ENCODE peak calls at places on chromosomes 3 and 15, in nine cellular contexts. One of them, this sample, is unnamed.

GRCh38 chr3:195885036-195885871 is 23.1 kb downstream of the TNK2 start:
- DNase-seq in Panc1: no peak
- DNase-seq in left ventricle myocardium inferior: peak; percentile 49
- DNase-seq in SJSA1: no peak
- DNase-seq in psoas muscle: peak; percentile 73
- DNase-seq in A549: no peak
- DNase-seq in cardiac muscle cell: no peak
- DNase-seq in mesenchymal stem cell: no peak
- DNase-seq in upper lobe of right lung: no peak
- DNase-seq in this sample: peak; percentile 69

GRCh38 chr15:31489801-31490646 is 163.4 kb downstream of the KLF13 start:
- DNase-seq in Panc1: no peak
- DNase-seq in left ventricle myocardium inferior: no peak
- DNase-seq in SJSA1: no peak
- DNase-seq in psoas muscle: no peak
- DNase-seq in A549: peak; percentile 87
- DNase-seq in cardiac muscle cell: peak; percentile 77
- DNase-seq in mesenchymal stem cell: peak; percentile 64
- DNase-seq in upper lobe of right lung: peak; percentile 67
- DNase-seq in this sample: peak; percentile 74

GRCh38 chr3:167861649-167862048 is 126.1 kb downstream of the SERPINI1 start:
- DNase-seq in Panc1: no peak
- DNase-seq in left ventricle myocardium inferior: no peak
- DNase-seq in SJSA1: no peak
- DNase-seq in psoas muscle: no peak
- DNase-seq in A549: no peak
- DNase-seq in cardiac muscle cell: no peak
- DNase-seq in mesenchymal stem cell: peak; percentile 24
- DNase-seq in upper lobe of right lung: no peak
- DNase-seq in this sample: no peak

GRCh38 chr3:31404871-31405270 is 127.9 kb upstream of the STT3B start:
- DNase-seq in Panc1: no peak
- DNase-seq in left ventricle myocardium inferior: no peak
- DNase-seq in SJSA1: no peak
- DNase-seq in psoas muscle: no peak
- DNase-seq in A549: no peak
- DNase-seq in cardiac muscle cell: no peak
- DNase-seq in mesenchymal stem cell: no peak
- DNase-seq in upper lobe of right lung: no peak
- DNase-seq in this sample: no peak

GRCh38 chr15:59835801-59836200 is 146.7 kb upstream of the BNIP2 start:
- DNase-seq in Panc1: no peak
- DNase-seq in left ventricle myocardium inferior: no peak
- DNase-seq in SJSA1: no peak
- DNase-seq in psoas muscle: no peak
- DNase-seq in A549: no peak
- DNase-seq in cardiac muscle cell: no peak
- DNase-seq in mesenchymal stem cell: no peak
- DNase-seq in upper lobe of right lung: no peak
- DNase-seq in this sample: no peak

GRCh38 chr15:75249726-75250125 is 8.4 kb upstream of the GOLGA6C start:
- DNase-seq in Panc1: no peak
- DNase-seq in left ventricle myocardium inferior: no peak
- DNase-seq in SJSA1: no peak
- DNase-seq in psoas muscle: no peak
- DNase-seq in A549: no peak
- DNase-seq in cardiac muscle cell: no peak
- DNase-seq in mesenchymal stem cell: no peak
- DNase-seq in upper lobe of right lung: no peak
- DNase-seq in this sample: no peak

GRCh38 chr3:29065211-29065785 is 215.6 kb upstream of the RBMS3 start:
- DNase-seq in Panc1: no peak
- DNase-seq in left ventricle myocardium inferior: peak; percentile 27
- DNase-seq in SJSA1: peak; percentile 94
- DNase-seq in psoas muscle: peak; percentile 60
- DNase-seq in A549: peak; percentile 40
- DNase-seq in cardiac muscle cell: peak; percentile 97
- DNase-seq in mesenchymal stem cell: peak; percentile 98
- DNase-seq in upper lobe of right lung: peak; percentile 86
- DNase-seq in this sample: peak; percentile 63

GRCh38 chr15:69668963-69669362 is 216.3 kb downstream of the RPLP1 start:
- DNase-seq in Panc1: no peak
- DNase-seq in left ventricle myocardium inferior: no peak
- DNase-seq in SJSA1: no peak
- DNase-seq in psoas muscle: no peak
- DNase-seq in A549: no peak
- DNase-seq in cardiac muscle cell: no peak
- DNase-seq in mesenchymal stem cell: no peak
- DNase-seq in upper lobe of right lung: no peak
- DNase-seq in this sample: no peak

GRCh38 chr15:50107591-50108408 is 11.2 kb downstream of the ATP8B4 start:
- DNase-seq in Panc1: no peak
- DNase-seq in left ventricle myocardium inferior: no peak
- DNase-seq in SJSA1: no peak
- DNase-seq in psoas muscle: no peak
- DNase-seq in A549: no peak
- DNase-seq in cardiac muscle cell: no peak
- DNase-seq in mesenchymal stem cell: no peak
- DNase-seq in upper lobe of right lung: no peak
- DNase-seq in this sample: peak; percentile 46

GRCh38 chr15:89978914-89979313 is 22.2 kb upstream of the ZNF710 start:
- DNase-seq in Panc1: no peak
- DNase-seq in left ventricle myocardium inferior: no peak
- DNase-seq in SJSA1: no peak
- DNase-seq in psoas muscle: no peak
- DNase-seq in A549: no peak
- DNase-seq in cardiac muscle cell: no peak
- DNase-seq in mesenchymal stem cell: no peak
- DNase-seq in upper lobe of right lung: no peak
- DNase-seq in this sample: no peak

GRCh38 chr3:186985713-186986364 is 55.5 kb downstream of the ST6GAL1 start:
- DNase-seq in Panc1: no peak
- DNase-seq in left ventricle myocardium inferior: no peak
- DNase-seq in SJSA1: no peak
- DNase-seq in psoas muscle: no peak
- DNase-seq in A549: no peak
- DNase-seq in cardiac muscle cell: no peak
- DNase-seq in mesenchymal stem cell: no peak
- DNase-seq in upper lobe of right lung: no peak
- DNase-seq in this sample: peak; percentile 74

GRCh38 chr3:108073712-108074431 is 17.0 kb downstream of the CD47 start:
- DNase-seq in Panc1: no peak
- DNase-seq in left ventricle myocardium inferior: no peak
- DNase-seq in SJSA1: no peak
- DNase-seq in psoas muscle: no peak
- DNase-seq in A549: no peak
- DNase-seq in cardiac muscle cell: no peak
- DNase-seq in mesenchymal stem cell: no peak
- DNase-seq in upper lobe of right lung: no peak
- DNase-seq in this sample: no peak

GRCh38 chr3:108076564-108076963 is 14.3 kb downstream of the CD47 start:
- DNase-seq in Panc1: no peak
- DNase-seq in left ventricle myocardium inferior: no peak
- DNase-seq in SJSA1: no peak
- DNase-seq in psoas muscle: no peak
- DNase-seq in A549: no peak
- DNase-seq in cardiac muscle cell: no peak
- DNase-seq in mesenchymal stem cell: no peak
- DNase-seq in upper lobe of right lung: no peak
- DNase-seq in this sample: no peak

GRCh38 chr3:108079877-108080276 is 11.0 kb downstream of the CD47 start:
- DNase-seq in Panc1: no peak
- DNase-seq in left ventricle myocardium inferior: no peak
- DNase-seq in SJSA1: no peak
- DNase-seq in psoas muscle: no peak
- DNase-seq in A549: no peak
- DNase-seq in cardiac muscle cell: no peak
- DNase-seq in mesenchymal stem cell: no peak
- DNase-seq in upper lobe of right lung: no peak
- DNase-seq in this sample: no peak

DNA sequence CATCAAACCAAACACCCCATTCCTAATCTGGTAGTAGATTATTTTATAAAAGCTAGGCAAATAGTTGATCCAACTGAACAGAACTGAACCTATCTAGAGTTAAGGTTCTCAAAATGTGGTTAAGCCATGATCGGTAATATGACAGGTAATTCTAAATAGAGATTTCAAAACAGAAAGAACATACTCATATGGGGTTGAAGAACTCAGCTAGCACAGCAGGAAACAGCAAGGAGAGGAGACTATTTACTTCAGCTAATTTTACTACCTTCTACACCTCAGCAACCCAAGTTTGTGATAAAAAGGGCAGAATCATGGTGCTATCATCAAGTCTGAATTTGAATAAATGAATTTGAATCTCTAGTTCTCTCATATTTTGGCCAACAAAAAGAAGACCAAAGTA is 11.8 kb downstream of the CD47 start:
- DNase-seq in Panc1: no peak
- DNase-seq in left ventricle myocardium inferior: no peak
- DNase-seq in SJSA1: no peak
- DNase-seq in psoas muscle: no peak
- DNase-seq in A549: no peak
- DNase-seq in cardiac muscle cell: no peak
- DNase-seq in mesenchymal stem cell: no peak
- DNase-seq in upper lobe of right lung: no peak
- DNase-seq in this sample: no peak
- H3K4me1 ChIP-seq in Panc1: no peaks in the 10 kb centered on the region
- H3K4me1 ChIP-seq in left ventricle myocardium inferior: peaks cover 31% of the 10 kb centered on the region
- H3K4me1 ChIP-seq in SJSA1: peaks cover 16% of the 10 kb centered on the region
- H3K4me1 ChIP-seq in psoas muscle: no peaks in the 10 kb centered on the region
- H3K4me1 ChIP-seq in A549: no peaks in the 10 kb centered on the region
- H3K4me1 ChIP-seq in cardiac muscle cell: no peaks in the 10 kb centered on the region
- H3K4me1 ChIP-seq in mesenchymal stem cell: no peaks in the 10 kb centered on the region
- H3K4me1 ChIP-seq in upper lobe of right lung: no peaks in the 10 kb centered on the region
- H3K4me1 ChIP-seq in this sample: no peaks in the 10 kb centered on the region

GRCh38 chr3:152556731-152557254 is 278.1 kb upstream of the P2RY1 start:
- DNase-seq in Panc1: no peak
- DNase-seq in left ventricle myocardium inferior: peak; percentile 23
- DNase-seq in SJSA1: no peak
- DNase-seq in psoas muscle: no peak
- DNase-seq in A549: no peak
- DNase-seq in cardiac muscle cell: peak; percentile 83
- DNase-seq in mesenchymal stem cell: peak; percentile 63
- DNase-seq in upper lobe of right lung: no peak
- DNase-seq in this sample: peak; percentile 57
- H3K27ac ChIP-seq in Panc1: no peak overlapping the region
- H3K27ac ChIP-seq in left ventricle myocardium inferior: peak overlapping the region; percentile 90
- H3K27ac ChIP-seq in SJSA1: no peak overlapping the region
- H3K27ac ChIP-seq in psoas muscle: peak overlapping the region; percentile 69
- H3K27ac ChIP-seq in A549: peak overlapping the region; percentile 45
- H3K27ac ChIP-seq in cardiac muscle cell: peak overlapping the region; percentile 16
- H3K27ac ChIP-seq in mesenchymal stem cell: no peak overlapping the region
- H3K27ac ChIP-seq in upper lobe of right lung: peak overlapping the region; percentile 12
- H3K27ac ChIP-seq in this sample: peak overlapping the region; percentile 98

DNA sequence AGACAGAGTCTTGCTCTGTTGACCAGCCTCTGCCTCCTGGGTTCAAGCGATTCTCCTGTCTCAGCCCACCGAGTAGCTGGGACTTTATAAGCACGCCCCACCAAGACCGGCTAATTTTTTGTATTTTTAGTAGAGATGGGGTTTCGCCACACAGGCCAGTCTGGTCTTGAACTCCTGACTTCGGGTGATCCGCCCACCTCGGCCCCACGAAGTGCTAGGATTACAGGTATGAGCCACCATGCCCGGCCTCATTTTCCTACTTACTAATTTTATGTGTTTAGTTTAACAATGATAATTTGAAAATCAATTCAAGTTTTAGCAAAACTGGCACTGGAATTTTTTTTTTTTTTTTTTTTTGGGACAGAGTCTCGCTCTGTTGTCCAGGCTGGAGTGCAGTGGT is 336.5 kb downstream of the LPP start:
- DNase-seq in Panc1: no peak
- DNase-seq in left ventricle myocardium inferior: no peak
- DNase-seq in SJSA1: no peak
- DNase-seq in psoas muscle: no peak
- DNase-seq in A549: no peak
- DNase-seq in cardiac muscle cell: no peak
- DNase-seq in mesenchymal stem cell: no peak
- DNase-seq in upper lobe of right lung: no peak
- DNase-seq in this sample: peak; percentile 30
- H3K4me3 ChIP-seq in Panc1: no peak overlapping the region
- H3K4me3 ChIP-seq in left ventricle myocardium inferior: no peak overlapping the region
- H3K4me3 ChIP-seq in SJSA1: no peak overlapping the region
- H3K4me3 ChIP-seq in psoas muscle: no peak overlapping the region
- H3K4me3 ChIP-seq in A549: no peak overlapping the region
- H3K4me3 ChIP-seq in cardiac muscle cell: no peak overlapping the region
- H3K4me3 ChIP-seq in mesenchymal stem cell: no peak overlapping the region
- H3K4me3 ChIP-seq in upper lobe of right lung: no peak overlapping the region
- H3K4me3 ChIP-seq in this sample: no peak overlapping the region

GRCh38 chr3:191360620-191361019 is 30.3 kb upstream of the UTS2B start:
- DNase-seq in Panc1: no peak
- DNase-seq in left ventricle myocardium inferior: no peak
- DNase-seq in SJSA1: no peak
- DNase-seq in psoas muscle: no peak
- DNase-seq in A549: no peak
- DNase-seq in cardiac muscle cell: no peak
- DNase-seq in mesenchymal stem cell: no peak
- DNase-seq in upper lobe of right lung: no peak
- DNase-seq in this sample: no peak
- H3K4me1 ChIP-seq in Panc1: peaks cover 2% of the 10 kb centered on the region
- H3K4me1 ChIP-seq in left ventricle myocardium inferior: peaks cover 59% of the 10 kb centered on the region
- H3K4me1 ChIP-seq in SJSA1: peaks cover 31% of the 10 kb centered on the region
- H3K4me1 ChIP-seq in psoas muscle: peaks cover 20% of the 10 kb centered on the region
- H3K4me1 ChIP-seq in A549: peaks cover 16% of the 10 kb centered on the region
- H3K4me1 ChIP-seq in cardiac muscle cell: peaks cover 13% of the 10 kb centered on the region
- H3K4me1 ChIP-seq in mesenchymal stem cell: peaks cover 1% of the 10 kb centered on the region
- H3K4me1 ChIP-seq in upper lobe of right lung: peaks cover 16% of the 10 kb centered on the region
- H3K4me1 ChIP-seq in this sample: peaks cover 6% of the 10 kb centered on the region

DNA sequence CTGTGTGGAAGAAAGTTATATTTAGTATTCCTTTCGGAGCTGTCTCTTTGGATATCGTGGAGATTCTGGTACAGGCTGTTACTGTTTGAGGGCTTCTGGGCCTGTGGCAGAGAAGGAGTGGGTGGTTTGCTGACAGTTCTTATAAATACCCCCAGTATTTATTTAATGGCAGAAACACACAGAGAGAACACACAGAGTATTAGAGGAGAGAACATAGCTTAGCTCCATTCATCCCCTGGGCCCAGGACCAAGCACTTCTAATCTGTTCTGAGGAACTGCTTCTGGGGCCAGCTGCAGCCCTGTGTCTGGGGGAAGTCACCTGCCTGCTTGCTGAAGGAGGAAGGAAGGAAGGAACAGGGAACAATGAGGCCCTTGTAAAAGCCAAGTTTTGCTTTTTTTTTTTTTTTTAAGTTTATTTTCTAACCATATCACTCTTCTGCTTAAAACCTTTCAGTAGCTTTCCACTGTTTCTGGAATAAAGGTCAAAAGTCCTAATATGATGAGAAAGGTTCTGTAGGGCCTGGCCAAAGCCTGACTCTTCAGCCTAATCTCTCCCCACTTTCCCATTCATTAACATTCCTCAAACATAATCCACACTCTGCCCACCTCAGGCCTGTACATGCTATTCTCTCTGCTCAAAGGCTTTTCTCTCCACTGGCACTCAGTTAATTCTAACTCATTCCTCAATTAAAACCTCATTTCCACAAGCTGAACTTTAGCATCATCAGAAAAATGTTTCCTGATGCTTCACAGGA is 11.8 kb upstream of the PP2D1 start:
- DNase-seq in Panc1: no peak
- DNase-seq in left ventricle myocardium inferior: peak; percentile 34
- DNase-seq in SJSA1: no peak
- DNase-seq in psoas muscle: no peak
- DNase-seq in A549: no peak
- DNase-seq in cardiac muscle cell: peak; percentile 21
- DNase-seq in mesenchymal stem cell: no peak
- DNase-seq in upper lobe of right lung: no peak
- DNase-seq in this sample: peak; percentile 22
- H3K27ac ChIP-seq in Panc1: no peak overlapping the region
- H3K27ac ChIP-seq in left ventricle myocardium inferior: peak overlapping the region; percentile 73
- H3K27ac ChIP-seq in SJSA1: no peak overlapping the region
- H3K27ac ChIP-seq in psoas muscle: peak overlapping the region; percentile 42
- H3K27ac ChIP-seq in A549: no peak overlapping the region
- H3K27ac ChIP-seq in cardiac muscle cell: peak overlapping the region; percentile 85
- H3K27ac ChIP-seq in mesenchymal stem cell: no peak overlapping the region
- H3K27ac ChIP-seq in upper lobe of right lung: peak overlapping the region; percentile 51
- H3K27ac ChIP-seq in this sample: peak overlapping the region; percentile 87

This sample was measured in right cardiac atrium.